ENCODE peak calls at places on chromosomes 4 and X, in six cellular contexts. One of them, this sample, is unnamed.

GRCh38 chrX:74925210-74926088 is at the start of gene NEXMIF:
- DNase-seq in nephron progenitor cell: peak
- DNase-seq in lung: peak
- DNase-seq in omental fat pad: no peak
- DNase-seq in mesothelial cell of epicardium: no peak
- DNase-seq in heart left ventricle: peak
- DNase-seq in this sample: peak

GRCh38 chr4:41538017-41538733 is at the start of gene LIMCH1:
- DNase-seq in nephron progenitor cell: peak
- DNase-seq in lung: peak
- DNase-seq in omental fat pad: no peak
- DNase-seq in mesothelial cell of epicardium: no peak
- DNase-seq in heart left ventricle: peak
- DNase-seq in this sample: no peak

GRCh38 chr4:85165808-85166207 is 199.3 kb upstream of the WDFY3 start:
- DNase-seq in nephron progenitor cell: no peak
- DNase-seq in lung: no peak
- DNase-seq in omental fat pad: no peak
- DNase-seq in mesothelial cell of epicardium: no peak
- DNase-seq in heart left ventricle: no peak
- DNase-seq in this sample: no peak

GRCh38 chr4:69594382-69594781 is 45.1 kb downstream of the UGT2A2 start:
- DNase-seq in nephron progenitor cell: no peak
- DNase-seq in lung: no peak
- DNase-seq in omental fat pad: no peak
- DNase-seq in mesothelial cell of epicardium: no peak
- DNase-seq in heart left ventricle: no peak
- DNase-seq in this sample: no peak

GRCh38 chr4:83109480-83110221 is 4.9 kb downstream of the PLAC8 start:
- DNase-seq in nephron progenitor cell: peak
- DNase-seq in lung: no peak
- DNase-seq in omental fat pad: no peak
- DNase-seq in mesothelial cell of epicardium: peak
- DNase-seq in heart left ventricle: peak
- DNase-seq in this sample: peak

GRCh38 chr4:72942565-72942964 is 127.0 kb downstream of the COX18 start:
- DNase-seq in nephron progenitor cell: no peak
- DNase-seq in lung: no peak
- DNase-seq in omental fat pad: no peak
- DNase-seq in mesothelial cell of epicardium: no peak
- DNase-seq in heart left ventricle: no peak
- DNase-seq in this sample: no peak

GRCh38 chr4:5021546-5021945 is 2.3 kb upstream of the CYTL1 start:
- DNase-seq in nephron progenitor cell: no peak
- DNase-seq in lung: no peak
- DNase-seq in omental fat pad: no peak
- DNase-seq in mesothelial cell of epicardium: no peak
- DNase-seq in heart left ventricle: no peak
- DNase-seq in this sample: no peak

GRCh38 chr4:73599182-73599581 is 21.1 kb downstream of the RASSF6 start:
- DNase-seq in nephron progenitor cell: no peak
- DNase-seq in lung: no peak
- DNase-seq in omental fat pad: no peak
- DNase-seq in mesothelial cell of epicardium: no peak
- DNase-seq in heart left ventricle: no peak
- DNase-seq in this sample: no peak

GRCh38 chrX:63930140-63930539 is 145.1 kb upstream of the ARHGEF9 start:
- DNase-seq in nephron progenitor cell: peak
- DNase-seq in lung: no peak
- DNase-seq in omental fat pad: no peak
- DNase-seq in mesothelial cell of epicardium: no peak
- DNase-seq in heart left ventricle: no peak
- DNase-seq in this sample: no peak

GRCh38 chr4:173529505-173530325 is at the start of gene HAND2:
- DNase-seq in nephron progenitor cell: peak
- DNase-seq in lung: no peak
- DNase-seq in omental fat pad: no peak
- DNase-seq in mesothelial cell of epicardium: peak
- DNase-seq in heart left ventricle: peak
- DNase-seq in this sample: no peak

GRCh38 chr4:168486961-168487820 is 6.9 kb upstream of the DDX60L start:
- DNase-seq in nephron progenitor cell: no peak
- DNase-seq in lung: no peak
- DNase-seq in omental fat pad: no peak
- DNase-seq in mesothelial cell of epicardium: no peak
- DNase-seq in heart left ventricle: no peak
- DNase-seq in this sample: no peak

GRCh38 chrX:118254611-118255010 is 91.3 kb upstream of the WDR44 start:
- DNase-seq in nephron progenitor cell: peak
- DNase-seq in lung: peak
- DNase-seq in omental fat pad: peak
- DNase-seq in mesothelial cell of epicardium: peak
- DNase-seq in heart left ventricle: no peak
- DNase-seq in this sample: no peak
- TF ChIP-seq CTCF in nephron progenitor cell: peak
- TF ChIP-seq CTCF in lung: peak
- TF ChIP-seq CTCF in omental fat pad: no peak
- TF ChIP-seq CTCF in mesothelial cell of epicardium: peak
- TF ChIP-seq CTCF in heart left ventricle: peak
- TF ChIP-seq CTCF in this sample: peak

GRCh38 chr4:99458911-99459447 is 23.8 kb upstream of the ADH7 start:
- DNase-seq in nephron progenitor cell: no peak
- DNase-seq in lung: no peak
- DNase-seq in omental fat pad: no peak
- DNase-seq in mesothelial cell of epicardium: no peak
- DNase-seq in heart left ventricle: no peak
- DNase-seq in this sample: no peak

GRCh38 chr4:99461623-99462401 is 26.7 kb upstream of the ADH7 start:
- DNase-seq in nephron progenitor cell: no peak
- DNase-seq in lung: no peak
- DNase-seq in omental fat pad: no peak
- DNase-seq in mesothelial cell of epicardium: no peak
- DNase-seq in heart left ventricle: no peak
- DNase-seq in this sample: no peak

GRCh38 chr4:99457676-99458075 is 22.5 kb upstream of the ADH7 start:
- DNase-seq in nephron progenitor cell: no peak
- DNase-seq in lung: no peak
- DNase-seq in omental fat pad: no peak
- DNase-seq in mesothelial cell of epicardium: no peak
- DNase-seq in heart left ventricle: no peak
- DNase-seq in this sample: no peak

GRCh38 chr4:99459546-99460042 is 24.5 kb upstream of the ADH7 start:
- DNase-seq in nephron progenitor cell: no peak
- DNase-seq in lung: no peak
- DNase-seq in omental fat pad: no peak
- DNase-seq in mesothelial cell of epicardium: no peak
- DNase-seq in heart left ventricle: no peak
- DNase-seq in this sample: no peak

DNA sequence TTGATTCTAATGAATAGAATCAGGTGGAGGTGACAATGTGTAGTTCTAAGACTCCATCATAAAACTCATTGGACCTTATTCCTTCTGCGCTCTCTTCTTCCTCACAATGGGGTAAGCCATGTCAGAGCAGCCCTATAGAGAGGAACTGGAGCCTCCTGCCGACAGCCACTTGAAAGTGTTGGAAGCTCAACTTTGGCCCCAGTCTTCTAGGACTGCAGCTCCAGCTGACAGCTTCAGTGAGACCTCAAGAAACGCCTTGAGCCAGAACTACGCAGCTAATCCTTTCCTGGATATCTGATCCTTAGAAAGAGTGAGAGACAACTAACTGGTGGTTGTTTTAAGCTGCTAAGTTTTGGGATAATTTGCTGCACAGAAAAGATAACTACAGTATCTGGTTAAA is 22.1 kb upstream of the ADH7 start:
- DNase-seq in nephron progenitor cell: no peak
- DNase-seq in lung: no peak
- DNase-seq in omental fat pad: no peak
- DNase-seq in mesothelial cell of epicardium: no peak
- DNase-seq in heart left ventricle: no peak
- DNase-seq in this sample: no peak
- TF ChIP-seq CTCF in nephron progenitor cell: no peak
- TF ChIP-seq CTCF in lung: no peak
- TF ChIP-seq CTCF in omental fat pad: no peak
- TF ChIP-seq CTCF in mesothelial cell of epicardium: no peak
- TF ChIP-seq CTCF in heart left ventricle: no peak
- TF ChIP-seq CTCF in this sample: no peak

DNA sequence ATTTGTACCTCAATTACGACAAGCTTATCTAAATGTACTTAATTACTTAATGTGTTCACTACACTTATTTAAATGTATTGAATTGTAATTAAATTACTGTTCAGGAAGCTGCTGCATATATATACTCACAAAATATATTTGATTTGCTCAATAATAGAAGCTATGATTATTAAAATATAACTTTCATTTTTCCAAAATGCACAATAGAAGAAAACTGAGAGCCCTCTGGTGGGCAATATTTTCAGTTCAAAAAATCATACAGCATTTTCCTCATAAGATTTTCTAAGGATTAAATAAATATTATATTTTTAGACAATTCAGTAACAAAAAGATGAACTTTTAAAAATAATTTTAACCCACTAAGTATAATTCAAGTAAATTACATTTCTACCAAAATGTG is 217.3 kb downstream of the DKK2 start:
- DNase-seq in nephron progenitor cell: no peak
- DNase-seq in lung: no peak
- DNase-seq in omental fat pad: no peak
- DNase-seq in mesothelial cell of epicardium: no peak
- DNase-seq in heart left ventricle: no peak
- DNase-seq in this sample: no peak
- TF ChIP-seq CTCF in nephron progenitor cell: no peak
- TF ChIP-seq CTCF in lung: no peak
- TF ChIP-seq CTCF in omental fat pad: no peak
- TF ChIP-seq CTCF in mesothelial cell of epicardium: peak
- TF ChIP-seq CTCF in heart left ventricle: no peak
- TF ChIP-seq CTCF in this sample: no peak

GRCh38 chr4:125244848-125245450 is 69.8 kb upstream of the FAT4 start:
- DNase-seq in nephron progenitor cell: no peak
- DNase-seq in lung: no peak
- DNase-seq in omental fat pad: no peak
- DNase-seq in mesothelial cell of epicardium: no peak
- DNase-seq in heart left ventricle: no peak
- DNase-seq in this sample: no peak
- TF ChIP-seq CTCF in nephron progenitor cell: peak
- TF ChIP-seq CTCF in lung: no peak
- TF ChIP-seq CTCF in omental fat pad: no peak
- TF ChIP-seq CTCF in mesothelial cell of epicardium: peak
- TF ChIP-seq CTCF in heart left ventricle: peak
- TF ChIP-seq CTCF in this sample: no peak

GRCh38 chr4:127124919-127125318 is 507.8 kb upstream of the INTU start:
- DNase-seq in nephron progenitor cell: no peak
- DNase-seq in lung: no peak
- DNase-seq in omental fat pad: no peak
- DNase-seq in mesothelial cell of epicardium: no peak
- DNase-seq in heart left ventricle: no peak
- DNase-seq in this sample: no peak
- TF ChIP-seq CTCF in nephron progenitor cell: no peak
- TF ChIP-seq CTCF in lung: no peak
- TF ChIP-seq CTCF in omental fat pad: no peak
- TF ChIP-seq CTCF in mesothelial cell of epicardium: no peak
- TF ChIP-seq CTCF in heart left ventricle: no peak
- TF ChIP-seq CTCF in this sample: no peak

GRCh38 chr4:10111067-10111801 is 5.4 kb downstream of the WDR1 start:
- DNase-seq in nephron progenitor cell: no peak
- DNase-seq in lung: no peak
- DNase-seq in omental fat pad: no peak
- DNase-seq in mesothelial cell of epicardium: no peak
- DNase-seq in heart left ventricle: no peak
- DNase-seq in this sample: no peak

GRCh38 chr4:10107111-10108091 is 9.2 kb downstream of the WDR1 start:
- DNase-seq in nephron progenitor cell: no peak
- DNase-seq in lung: no peak
- DNase-seq in omental fat pad: no peak
- DNase-seq in mesothelial cell of epicardium: no peak
- DNase-seq in heart left ventricle: no peak
- DNase-seq in this sample: no peak

GRCh38 chr4:10109995-10110670 is 6.5 kb downstream of the WDR1 start:
- DNase-seq in nephron progenitor cell: no peak
- DNase-seq in lung: no peak
- DNase-seq in omental fat pad: no peak
- DNase-seq in mesothelial cell of epicardium: no peak
- DNase-seq in heart left ventricle: no peak
- DNase-seq in this sample: no peak

GRCh38 chr4:10108391-10108790 is 8.2 kb downstream of the WDR1 start:
- DNase-seq in nephron progenitor cell: no peak
- DNase-seq in lung: no peak
- DNase-seq in omental fat pad: no peak
- DNase-seq in mesothelial cell of epicardium: no peak
- DNase-seq in heart left ventricle: no peak
- DNase-seq in this sample: no peak

GRCh38 chr4:10108818-10109783 is 7.5 kb downstream of the WDR1 start:
- DNase-seq in nephron progenitor cell: no peak
- DNase-seq in lung: no peak
- DNase-seq in omental fat pad: no peak
- DNase-seq in mesothelial cell of epicardium: no peak
- DNase-seq in heart left ventricle: no peak
- DNase-seq in this sample: no peak
- TF ChIP-seq CTCF in nephron progenitor cell: no peak
- TF ChIP-seq CTCF in lung: no peak
- TF ChIP-seq CTCF in omental fat pad: no peak
- TF ChIP-seq CTCF in mesothelial cell of epicardium: no peak
- TF ChIP-seq CTCF in heart left ventricle: no peak
- TF ChIP-seq CTCF in this sample: no peak